ENCODE peak calls at places on chromosome 9, in seven cellular contexts. One of them, this sample, is unnamed.

GRCh38 chr9:108535526-108535925 is 320.3 kb downstream of the ACTL7B start:
- DNase-seq in globus pallidus: peak
- DNase-seq in brain pericyte: no peak
- DNase-seq in AML-193: no peak
- DNase-seq in right cardiac atrium: no peak
- DNase-seq in amniotic stem cell: no peak
- DNase-seq in NCI-H1694 treated with DMSO at 0.1 percent for 48 hours: no peak
- DNase-seq in this sample: peak

GRCh38 chr9:129416831-129417604 is 203.9 kb downstream of the C9orf50 start:
- DNase-seq in globus pallidus: no peak
- DNase-seq in brain pericyte: no peak
- DNase-seq in AML-193: no peak
- DNase-seq in right cardiac atrium: peak
- DNase-seq in amniotic stem cell: no peak
- DNase-seq in NCI-H1694 treated with DMSO at 0.1 percent for 48 hours: no peak
- DNase-seq in this sample: no peak

GRCh38 chr9:124347206-124347967 is 67.9 kb downstream of the PSMB7 start:
- DNase-seq in globus pallidus: no peak
- DNase-seq in brain pericyte: no peak
- DNase-seq in AML-193: no peak
- DNase-seq in right cardiac atrium: no peak
- DNase-seq in amniotic stem cell: no peak
- DNase-seq in NCI-H1694 treated with DMSO at 0.1 percent for 48 hours: no peak
- DNase-seq in this sample: no peak

GRCh38 chr9:36985769-36986547 is 48.1 kb downstream of the PAX5 start:
- DNase-seq in globus pallidus: no peak
- DNase-seq in brain pericyte: no peak
- DNase-seq in AML-193: no peak
- DNase-seq in right cardiac atrium: no peak
- DNase-seq in amniotic stem cell: no peak
- DNase-seq in NCI-H1694 treated with DMSO at 0.1 percent for 48 hours: no peak
- DNase-seq in this sample: no peak

GRCh38 chr9:32399110-32399815 is 14.8 kb downstream of the ACO1 start:
- DNase-seq in globus pallidus: no peak
- DNase-seq in brain pericyte: no peak
- DNase-seq in AML-193: peak
- DNase-seq in right cardiac atrium: no peak
- DNase-seq in amniotic stem cell: no peak
- DNase-seq in NCI-H1694 treated with DMSO at 0.1 percent for 48 hours: no peak
- DNase-seq in this sample: no peak

GRCh38 chr9:36154213-36154952 is 14.8 kb upstream of the CCIN start:
- DNase-seq in globus pallidus: peak
- DNase-seq in brain pericyte: no peak
- DNase-seq in AML-193: peak
- DNase-seq in right cardiac atrium: peak
- DNase-seq in amniotic stem cell: no peak
- DNase-seq in NCI-H1694 treated with DMSO at 0.1 percent for 48 hours: no peak
- DNase-seq in this sample: peak

GRCh38 chr9:123925161-123925560 is 4.8 kb downstream of the DENND1A start:
- DNase-seq in globus pallidus: no peak
- DNase-seq in brain pericyte: no peak
- DNase-seq in AML-193: no peak
- DNase-seq in right cardiac atrium: no peak
- DNase-seq in amniotic stem cell: no peak
- DNase-seq in NCI-H1694 treated with DMSO at 0.1 percent for 48 hours: no peak
- DNase-seq in this sample: no peak

GRCh38 chr9:106405871-106406435 is 457.0 kb upstream of the ZNF462 start:
- DNase-seq in globus pallidus: no peak
- DNase-seq in brain pericyte: no peak
- DNase-seq in AML-193: no peak
- DNase-seq in right cardiac atrium: no peak
- DNase-seq in amniotic stem cell: no peak
- DNase-seq in NCI-H1694 treated with DMSO at 0.1 percent for 48 hours: no peak
- DNase-seq in this sample: no peak

This sample was measured in KBM-7.